ENCODE peak calls at places on chromosomes 12 and 14, in seven cellular contexts. One of them, this sample, is unnamed.

GRCh38 chr12:111873113-111873512 is 31.1 kb downstream of the MAPKAPK5 start:
- DNase-seq in RWPE2: no peak
- DNase-seq in adrenal gland: no peak
- DNase-seq in left ventricle myocardium inferior: no peak
- DNase-seq in neural progenitor cell: no peak
- DNase-seq in lower lobe of right lung: no peak
- DNase-seq in IMR-90: no peak
- DNase-seq in this sample: no peak

GRCh38 chr14:99784508-99784907 is 8.7 kb upstream of the EML1 start:
- DNase-seq in left ventricle myocardium inferior: no peak
- DNase-seq in neural progenitor cell: no peak
- DNase-seq in lower lobe of right lung: no peak
- DNase-seq in RWPE2: no peak
- DNase-seq in adrenal gland: no peak
- DNase-seq in IMR-90: no peak
- DNase-seq in this sample: no peak

GRCh38 chr14:70027785-70028428 is 148.7 kb downstream of the SMOC1 start:
- DNase-seq in neural progenitor cell: peak; percentile 86
- DNase-seq in adrenal gland: peak; percentile 81
- DNase-seq in left ventricle myocardium inferior: peak; percentile 63
- DNase-seq in IMR-90: peak; percentile 46
- DNase-seq in lower lobe of right lung: peak; percentile 72
- DNase-seq in RWPE2: no peak
- DNase-seq in this sample: peak; percentile 34

GRCh38 chr14:75442642-75443041 is 14.8 kb downstream of the JDP2 start:
- DNase-seq in IMR-90: peak; percentile 57
- DNase-seq in neural progenitor cell: no peak
- DNase-seq in RWPE2: no peak
- DNase-seq in adrenal gland: no peak
- DNase-seq in lower lobe of right lung: no peak
- DNase-seq in left ventricle myocardium inferior: no peak
- DNase-seq in this sample: no peak

GRCh38 chr12:75660107-75660530 is 148.7 kb upstream of the KRR1 start:
- DNase-seq in adrenal gland: no peak
- DNase-seq in RWPE2: no peak
- DNase-seq in IMR-90: peak; percentile 90
- DNase-seq in left ventricle myocardium inferior: no peak
- DNase-seq in lower lobe of right lung: no peak
- DNase-seq in neural progenitor cell: no peak
- DNase-seq in this sample: peak; percentile 54

GRCh38 chr14:72692678-72693077 is 201.2 kb downstream of the DPF3 start:
- DNase-seq in RWPE2: no peak
- DNase-seq in left ventricle myocardium inferior: no peak
- DNase-seq in neural progenitor cell: peak; percentile 69
- DNase-seq in IMR-90: no peak
- DNase-seq in adrenal gland: no peak
- DNase-seq in lower lobe of right lung: no peak
- DNase-seq in this sample: no peak

GRCh38 chr14:56118611-56119181 is 485 bp downstream of the PELI2 start:
- DNase-seq in left ventricle myocardium inferior: peak; percentile 41
- DNase-seq in adrenal gland: peak; percentile 53
- DNase-seq in RWPE2: no peak
- DNase-seq in IMR-90: no peak
- DNase-seq in neural progenitor cell: peak; percentile 46
- DNase-seq in lower lobe of right lung: peak; percentile 70
- DNase-seq in this sample: no peak

GRCh38 chr12:79250186-79250585 is 385.6 kb downstream of the SYT1 start:
- DNase-seq in IMR-90: peak; percentile 87
- DNase-seq in RWPE2: no peak
- DNase-seq in adrenal gland: no peak
- DNase-seq in left ventricle myocardium inferior: no peak
- DNase-seq in lower lobe of right lung: no peak
- DNase-seq in neural progenitor cell: no peak
- DNase-seq in this sample: no peak

GRCh38 chr12:50740307-50740706 is 23.6 kb upstream of the ATF1 start:
- DNase-seq in neural progenitor cell: no peak
- DNase-seq in lower lobe of right lung: no peak
- DNase-seq in left ventricle myocardium inferior: no peak
- DNase-seq in RWPE2: no peak
- DNase-seq in adrenal gland: no peak
- DNase-seq in IMR-90: no peak
- DNase-seq in this sample: no peak

GRCh38 chr12:44248436-44248835 is 412.6 kb downstream of the TMEM117 start:
- DNase-seq in neural progenitor cell: no peak
- DNase-seq in IMR-90: no peak
- DNase-seq in left ventricle myocardium inferior: no peak
- DNase-seq in RWPE2: no peak
- DNase-seq in adrenal gland: no peak
- DNase-seq in lower lobe of right lung: no peak
- DNase-seq in this sample: peak; percentile 72
- H3K27ac ChIP-seq in neural progenitor cell: no peak overlapping the region
- H3K27ac ChIP-seq in IMR-90: no peak overlapping the region
- H3K27ac ChIP-seq in left ventricle myocardium inferior: no peak overlapping the region
- H3K27ac ChIP-seq in RWPE2: no peak overlapping the region
- H3K27ac ChIP-seq in adrenal gland: no peak overlapping the region
- H3K27ac ChIP-seq in lower lobe of right lung: no peak overlapping the region
- H3K27ac ChIP-seq in this sample: no peak overlapping the region

GRCh38 chr14:68393178-68393763 is 399.6 kb downstream of the ZFP36L1 start:
- DNase-seq in neural progenitor cell: peak; percentile 59
- DNase-seq in RWPE2: no peak
- DNase-seq in adrenal gland: no peak
- DNase-seq in lower lobe of right lung: no peak
- DNase-seq in left ventricle myocardium inferior: no peak
- DNase-seq in IMR-90: no peak
- DNase-seq in this sample: no peak

GRCh38 chr14:68390731-68391130 is 402.1 kb downstream of the ZFP36L1 start:
- DNase-seq in RWPE2: no peak
- DNase-seq in left ventricle myocardium inferior: no peak
- DNase-seq in adrenal gland: no peak
- DNase-seq in IMR-90: no peak
- DNase-seq in lower lobe of right lung: no peak
- DNase-seq in neural progenitor cell: no peak
- DNase-seq in this sample: no peak

GRCh38 chr14:68391292-68392014 is 401.4 kb downstream of the ZFP36L1 start:
- DNase-seq in left ventricle myocardium inferior: no peak
- DNase-seq in IMR-90: peak; percentile 79
- DNase-seq in lower lobe of right lung: no peak
- DNase-seq in adrenal gland: no peak
- DNase-seq in neural progenitor cell: no peak
- DNase-seq in RWPE2: no peak
- DNase-seq in this sample: no peak

GRCh38 chr14:68394113-68394718 is 398.7 kb downstream of the ZFP36L1 start:
- DNase-seq in neural progenitor cell: no peak
- DNase-seq in IMR-90: peak; percentile 63
- DNase-seq in RWPE2: no peak
- DNase-seq in left ventricle myocardium inferior: no peak
- DNase-seq in lower lobe of right lung: no peak
- DNase-seq in adrenal gland: no peak
- DNase-seq in this sample: no peak

GRCh38 chr14:68392393-68393085 is 400.3 kb downstream of the ZFP36L1 start:
- DNase-seq in IMR-90: no peak
- DNase-seq in RWPE2: no peak
- DNase-seq in adrenal gland: peak; percentile 51
- DNase-seq in neural progenitor cell: peak; percentile 34
- DNase-seq in lower lobe of right lung: peak; percentile 79
- DNase-seq in left ventricle myocardium inferior: peak; percentile 56
- DNase-seq in this sample: no peak
- H3K4me1 ChIP-seq in IMR-90: peaks cover 31% of the 10 kb centered on the region
- H3K4me1 ChIP-seq in RWPE2: peaks cover 17% of the 10 kb centered on the region
- H3K4me1 ChIP-seq in adrenal gland: peaks cover 61% of the 10 kb centered on the region
- H3K4me1 ChIP-seq in neural progenitor cell: peaks cover 58% of the 10 kb centered on the region
- H3K4me1 ChIP-seq in lower lobe of right lung: peaks cover 53% of the 10 kb centered on the region
- H3K4me1 ChIP-seq in left ventricle myocardium inferior: peaks cover 66% of the 10 kb centered on the region
- H3K4me1 ChIP-seq in this sample: peaks cover 1% of the 10 kb centered on the region

GRCh38 chr12:117092886-117093285 is 6.3 kb downstream of the TESC start:
- DNase-seq in left ventricle myocardium inferior: no peak
- DNase-seq in neural progenitor cell: no peak
- DNase-seq in lower lobe of right lung: peak; percentile 35
- DNase-seq in adrenal gland: no peak
- DNase-seq in RWPE2: no peak
- DNase-seq in IMR-90: no peak
- DNase-seq in this sample: no peak
- H3K27me3 ChIP-seq in left ventricle myocardium inferior: peaks cover 12% of the 10 kb centered on the region
- H3K27me3 ChIP-seq in neural progenitor cell: peaks cover 12% of the 10 kb centered on the region
- H3K27me3 ChIP-seq in lower lobe of right lung: peaks cover 7% of the 10 kb centered on the region
- H3K27me3 ChIP-seq in adrenal gland: no peaks in the 10 kb centered on the region
- H3K27me3 ChIP-seq in RWPE2: peaks cover 36% of the 10 kb centered on the region
- H3K27me3 ChIP-seq in IMR-90: peaks cover 54% of the 10 kb centered on the region
- H3K27me3 ChIP-seq in this sample: peaks cover 35% of the 10 kb centered on the region

DNA sequence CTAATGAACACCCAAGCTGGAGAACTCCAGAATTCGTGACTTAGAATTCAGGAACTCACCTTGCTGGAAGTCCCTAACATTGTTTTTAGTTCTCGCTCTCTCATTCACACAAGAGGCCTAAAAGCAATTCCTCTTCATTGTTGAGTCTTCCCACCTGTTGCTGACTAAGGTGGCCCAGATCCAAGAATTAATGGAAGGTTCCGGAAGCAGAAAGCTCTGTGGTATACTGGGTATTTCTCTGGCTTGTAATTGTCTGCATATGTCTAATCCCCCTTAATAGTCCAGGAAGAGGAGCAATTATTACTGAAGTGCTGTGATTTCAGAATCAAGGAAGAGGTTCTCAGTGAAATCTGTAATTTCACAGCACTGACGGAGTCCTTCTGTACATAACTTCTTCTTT is 31.4 kb downstream of the TMEM233 start:
- DNase-seq in RWPE2: no peak
- DNase-seq in IMR-90: no peak
- DNase-seq in left ventricle myocardium inferior: no peak
- DNase-seq in adrenal gland: no peak
- DNase-seq in lower lobe of right lung: no peak
- DNase-seq in neural progenitor cell: no peak
- DNase-seq in this sample: no peak
- H3K27ac ChIP-seq in RWPE2: no peak overlapping the region
- H3K27ac ChIP-seq in IMR-90: no peak overlapping the region
- H3K27ac ChIP-seq in left ventricle myocardium inferior: no peak overlapping the region
- H3K27ac ChIP-seq in adrenal gland: no peak overlapping the region
- H3K27ac ChIP-seq in lower lobe of right lung: no peak overlapping the region
- H3K27ac ChIP-seq in neural progenitor cell: no peak overlapping the region
- H3K27ac ChIP-seq in this sample: no peak overlapping the region

DNA sequence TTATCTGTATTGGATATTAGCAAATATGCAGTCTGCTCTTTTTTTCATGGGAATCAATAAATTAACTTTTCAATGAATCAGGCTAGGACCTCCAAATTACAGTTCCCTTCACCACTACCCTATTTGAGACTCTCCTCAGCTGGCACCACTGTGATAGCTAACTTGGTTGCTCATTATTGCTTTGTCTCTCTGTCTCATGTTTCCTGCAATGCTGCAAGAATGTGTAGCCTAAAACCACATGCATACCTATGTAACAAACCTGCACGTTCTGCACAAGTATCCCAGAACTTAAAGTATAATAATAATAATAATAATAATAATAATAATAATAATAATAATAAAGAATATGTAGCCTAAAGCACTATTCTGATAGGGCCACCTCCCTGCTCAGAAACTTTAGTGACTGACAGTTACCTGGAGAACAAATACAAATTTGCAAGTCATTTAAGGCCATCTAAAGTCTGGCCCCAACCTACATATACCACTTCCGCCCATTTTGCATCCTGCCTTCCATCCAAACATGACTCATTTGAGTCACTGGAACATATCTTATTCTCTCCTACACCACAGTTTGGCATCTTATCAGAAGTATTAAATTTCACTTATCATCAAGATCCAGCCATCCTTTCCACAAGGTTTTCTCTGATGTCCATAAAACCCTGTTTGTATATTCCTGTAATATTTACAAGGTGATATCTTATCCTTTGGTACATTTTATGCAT is 215.1 kb downstream of the LRRK2 start:
- DNase-seq in adrenal gland: no peak
- DNase-seq in lower lobe of right lung: no peak
- DNase-seq in neural progenitor cell: no peak
- DNase-seq in RWPE2: no peak
- DNase-seq in IMR-90: no peak
- DNase-seq in left ventricle myocardium inferior: no peak
- DNase-seq in this sample: no peak
- H3K4me1 ChIP-seq in adrenal gland: no peaks in the 10 kb centered on the region
- H3K4me1 ChIP-seq in lower lobe of right lung: no peaks in the 10 kb centered on the region
- H3K4me1 ChIP-seq in neural progenitor cell: no peaks in the 10 kb centered on the region
- H3K4me1 ChIP-seq in RWPE2: no peaks in the 10 kb centered on the region
- H3K4me1 ChIP-seq in IMR-90: no peaks in the 10 kb centered on the region
- H3K4me1 ChIP-seq in left ventricle myocardium inferior: no peaks in the 10 kb centered on the region
- H3K4me1 ChIP-seq in this sample: no peaks in the 10 kb centered on the region

DNA sequence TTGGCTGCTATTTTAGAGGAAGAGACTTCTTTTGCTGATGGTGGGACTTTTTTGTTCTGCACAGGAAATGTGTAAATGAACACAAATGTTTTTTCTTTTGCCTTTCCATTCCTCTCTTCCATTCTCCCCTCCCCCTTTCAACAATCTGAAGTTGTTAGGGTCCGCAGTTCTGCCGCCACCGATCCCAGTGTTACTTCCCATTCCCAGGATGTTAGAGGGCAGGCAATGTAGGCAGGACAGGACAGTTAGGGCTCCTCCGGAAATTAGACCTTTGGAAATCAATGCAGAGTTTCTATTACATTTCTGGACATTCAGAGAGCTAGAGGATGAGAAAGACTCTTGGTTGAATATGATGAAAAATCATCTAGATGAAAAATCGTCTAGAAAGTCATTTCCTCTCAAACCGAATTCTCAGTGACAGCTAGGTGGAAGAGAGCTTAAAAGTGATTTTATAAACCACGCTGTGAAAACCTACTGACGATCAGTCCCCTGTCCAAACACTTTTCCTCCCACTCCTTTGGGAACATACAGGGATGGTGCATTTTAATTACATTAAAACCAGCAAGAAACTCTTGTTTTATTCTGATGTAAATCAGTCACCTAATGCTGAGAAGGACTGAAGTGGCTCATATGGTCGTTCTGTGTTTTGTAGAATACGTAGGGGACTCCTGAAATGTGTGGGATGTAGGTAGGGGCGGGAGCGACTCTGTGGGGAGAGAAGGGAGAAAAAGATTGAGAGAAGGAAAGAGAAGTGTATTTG is 17.9 kb downstream of the FOXG1 start:
- DNase-seq in lower lobe of right lung: no peak
- DNase-seq in RWPE2: no peak
- DNase-seq in IMR-90: no peak
- DNase-seq in adrenal gland: no peak
- DNase-seq in neural progenitor cell: peak; percentile 21
- DNase-seq in left ventricle myocardium inferior: no peak
- DNase-seq in this sample: no peak
- H3K27me3 ChIP-seq in lower lobe of right lung: peaks cover 69% of the 10 kb centered on the region
- H3K27me3 ChIP-seq in RWPE2: peaks cover 97% of the 10 kb centered on the region
- H3K27me3 ChIP-seq in IMR-90: peaks cover 22% of the 10 kb centered on the region
- H3K27me3 ChIP-seq in adrenal gland: peaks cover 52% of the 10 kb centered on the region
- H3K27me3 ChIP-seq in neural progenitor cell: peaks cover 99% of the 10 kb centered on the region
- H3K27me3 ChIP-seq in left ventricle myocardium inferior: peaks cover 93% of the 10 kb centered on the region
- H3K27me3 ChIP-seq in this sample: peaks cover 52% of the 10 kb centered on the region

DNA sequence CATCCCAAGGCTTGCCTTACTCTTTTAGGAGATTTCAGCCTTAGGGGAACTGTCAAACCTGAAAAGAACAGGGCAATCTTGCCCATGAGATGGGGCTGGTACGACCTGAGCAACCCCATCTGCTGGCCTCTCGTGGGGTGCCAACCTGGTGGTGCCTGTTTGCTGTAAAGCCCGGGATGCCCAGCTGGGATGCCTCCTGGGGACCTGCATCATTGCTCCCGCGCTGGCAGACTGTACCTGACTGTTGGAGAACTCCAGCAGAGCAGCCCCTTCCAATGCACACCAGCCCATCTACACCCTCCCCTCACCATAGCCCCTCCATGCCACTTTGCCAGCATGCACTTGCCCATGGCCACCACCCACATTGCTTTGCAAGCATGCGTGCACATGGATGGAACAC is 335.7 kb downstream of the RPS29 start:
- DNase-seq in adrenal gland: no peak
- DNase-seq in lower lobe of right lung: no peak
- DNase-seq in neural progenitor cell: no peak
- DNase-seq in IMR-90: no peak
- DNase-seq in RWPE2: peak; percentile 59
- DNase-seq in left ventricle myocardium inferior: no peak
- DNase-seq in this sample: no peak
- H3K27ac ChIP-seq in adrenal gland: no peak overlapping the region
- H3K27ac ChIP-seq in lower lobe of right lung: no peak overlapping the region
- H3K27ac ChIP-seq in neural progenitor cell: no peak overlapping the region
- H3K27ac ChIP-seq in IMR-90: no peak overlapping the region
- H3K27ac ChIP-seq in RWPE2: no peak overlapping the region
- H3K27ac ChIP-seq in left ventricle myocardium inferior: no peak overlapping the region
- H3K27ac ChIP-seq in this sample: no peak overlapping the region